ENCODE peak calls at places on chromosomes 11 and 22, in eight cellular contexts. E is tibial nerve; Q is activated CD4-positive, CD25-positive, alpha-beta regulatory T cell treated with anti-CD3 and anti-CD28 coated beads, Interleukin-2, amount 50 U/mL, for 72 hours; N is hepatic stellate cell; X is activated T-helper 1 cell treated with anti-CD3 and anti-CD28 coated beads, Interleukin-2, amount 50 U/mL, for 16 hours; P is activated T-cell treated with anti-CD3 and anti-CD28 coated beads for 1 hour; M is psoas muscle; S is nephron progenitor cell. A is an unnamed sample.

GRCh38 chr11:111561801-111562325 is 21.3 kb downstream of the LAYN start:
- DNase-seq in S (no peak), N (peak), P (no peak), X (no peak), M (no peak), Q (no peak), E (no peak), A (no peak)

GRCh38 chr11:65928667-65929066 is 9.4 kb downstream of the DRAP1 start:
- DNase-seq in N (no peak), P (no peak), M (no peak), X (no peak), Q (no peak), E (no peak), S (no peak), A (no peak)

GRCh38 chr11:1120532-1121342 is 37.0 kb upstream of the MUC5AC start:
- DNase-seq in M (peak), Q (no peak), S (no peak), N (no peak), E (no peak), P (no peak), X (no peak), A (no peak)

GRCh38 chr11:69427337-69427736 is 54.1 kb upstream of the LINC01488 start:
- DNase-seq in Q (no peak), M (no peak), N (no peak), S (peak), P (no peak), X (no peak), E (no peak), A (peak)

GRCh38 chr22:26496456-26496855 is 12.8 kb downstream of the SRRD start:
- DNase-seq in S (no peak), E (no peak), P (no peak), X (no peak), N (no peak), Q (no peak), M (no peak), A (no peak)

GRCh38 chr11:131904756-131905155 is 534.3 kb downstream of the NTM start:
- DNase-seq in P (no peak), E (no peak), M (no peak), N (no peak), Q (no peak), X (no peak), S (no peak), A (peak)

GRCh38 chr22:19495562-19496323 is 16.0 kb downstream of the CDC45 start:
- DNase-seq in E (no peak), X (no peak), P (no peak), Q (no peak), N (no peak), M (no peak), S (no peak), A (no peak)

GRCh38 chr11:86515297-86516094 is 140.8 kb downstream of the CCDC81 start:
- DNase-seq in Q (no peak), X (no peak), P (no peak), M (no peak), S (no peak), E (no peak), N (peak), A (no peak)

GRCh38 chr11:94023856-94024255 is 2.7 kb downstream of the HEPHL1 start:
- DNase-seq in N (no peak), E (no peak), X (no peak), P (no peak), S (no peak), M (no peak), Q (no peak), A (no peak)

GRCh38 chr11:62708423-62709261 is 1.2 kb downstream of the GNG3 start:
- DNase-seq in X (no peak), N (no peak), P (peak), E (no peak), M (no peak), S (no peak), Q (peak), A (no peak)

GRCh38 chr11:2721163-2721935 is 21.6 kb upstream of the KCNQ1OT1 start:
- DNase-seq in S (no peak), Q (no peak), M (no peak), P (no peak), E (no peak), X (no peak), N (no peak), A (peak)

GRCh38 chr22:29128891-29129643 is 56.2 kb downstream of the KREMEN1 start:
- DNase-seq in N (no peak), S (no peak), E (no peak), Q (no peak), P (no peak), X (no peak), M (no peak), A (no peak)

GRCh38 chr11:1759851-1760220 is 3.9 kb downstream of the CTSD start:
- DNase-seq in E (no peak), Q (no peak), N (no peak), S (no peak), P (no peak), M (no peak), X (no peak), A (no peak)

GRCh38 chr11:114061053-114062049 is 1.8 kb downstream of the ZBTB16 start:
- DNase-seq in S (peak), N (no peak), M (peak), E (no peak), P (no peak), X (no peak), Q (no peak), A (peak)

GRCh38 chr11:68145120-68145866 is 24.1 kb upstream of the CHKA start:
- DNase-seq in E (no peak), S (no peak), P (no peak), Q (no peak), M (no peak), N (no peak), X (no peak), A (no peak)

GRCh38 chr11:4095509-4096230 is 1.1 kb downstream of the RRM1 start:
- DNase-seq in X (no peak), E (no peak), Q (no peak), P (no peak), S (no peak), M (no peak), N (no peak), A (no peak)

GRCh38 chr11:27679136-27680015 is 20.9 kb downstream of the BDNF start:
- DNase-seq in Q (no peak), N (no peak), P (no peak), S (no peak), X (no peak), E (no peak), M (no peak), A (no peak)

GRCh38 chr22:33047744-33048143 is 10.4 kb downstream of the SYN3 start:
- DNase-seq in N (no peak), Q (no peak), M (no peak), P (no peak), E (no peak), S (no peak), X (no peak), A (no peak)

GRCh38 chr11:124717786-124718634 is 21.7 kb upstream of the NRGN start:
- DNase-seq in X (no peak), N (peak), P (no peak), M (peak), S (peak), Q (no peak), E (no peak), A (peak)

GRCh38 chr11:75784506-75784905 is 15.9 kb downstream of the DGAT2 start:
- DNase-seq in M (no peak), P (no peak), S (no peak), Q (no peak), N (no peak), E (no peak), X (no peak), A (no peak)

GRCh38 chr11:44795803-44796535 is 69.2 kb downstream of the TSPAN18 start:
- DNase-seq in N (no peak), P (no peak), S (no peak), X (no peak), M (no peak), E (no peak), Q (no peak), A (no peak)

GRCh38 chr11:31805037-31805628 is 6.0 kb downstream of the PAX6 start:
- DNase-seq in M (no peak), P (no peak), Q (no peak), E (no peak), N (no peak), X (no peak), S (peak), A (peak)

GRCh38 chr11:65425971-65426838 is 3.6 kb downstream of the NEAT1 start:
- DNase-seq in X (no peak), N (no peak), P (no peak), M (no peak), E (no peak), Q (peak), S (no peak), A (no peak)

GRCh38 chr11:69009441-69010211 is 3.4 kb downstream of the MRGPRF start:
- DNase-seq in N (no peak), P (no peak), Q (no peak), S (no peak), E (no peak), X (no peak), M (no peak), A (no peak)

GRCh38 chr11:45743556-45744468 is 61.1 kb upstream of the SLC35C1 start:
- DNase-seq in N (no peak), P (no peak), Q (no peak), M (no peak), E (no peak), S (no peak), X (no peak), A (no peak)

GRCh38 chr11:99422581-99423434 is 402.1 kb downstream of the CNTN5 start:
- DNase-seq in S (no peak), E (no peak), X (no peak), Q (no peak), N (no peak), P (no peak), M (no peak), A (no peak)

GRCh38 chr11:10414659-10415058 is 40.4 kb upstream of the AMPD3 start:
- DNase-seq in E (no peak), Q (no peak), S (no peak), P (no peak), M (peak), X (no peak), N (no peak), A (no peak)

GRCh38 chr11:100817620-100818019 is 130.5 kb downstream of the ARHGAP42 start:
- DNase-seq in S (no peak), N (no peak), X (no peak), Q (no peak), E (no peak), M (no peak), P (no peak), A (no peak)

GRCh38 chr11:66744485-66745355 is 15.7 kb upstream of the SPTBN2 start:
- DNase-seq in Q (peak), X (peak), M (peak), P (peak), S (peak), E (peak), N (peak), A (peak)

GRCh38 chr11:72673943-72674828 is at the start of gene PDE2A:
- DNase-seq in M (no peak), N (no peak), X (no peak), Q (no peak), S (no peak), E (no peak), P (no peak), A (peak)

GRCh38 chr11:33652001-33652400 is 48.6 kb downstream of the C11orf91 start:
- DNase-seq in P (no peak), M (no peak), X (no peak), S (no peak), N (peak), Q (no peak), E (no peak), A (no peak)

GRCh38 chr11:34252015-34252414 is 105.8 kb downstream of the ABTB2 start:
- DNase-seq in X (no peak), S (no peak), N (no peak), M (no peak), P (no peak), E (no peak), Q (no peak), A (no peak)

GRCh38 chr11:61864814-61865775 is 26.2 kb downstream of the FADS3 start:
- DNase-seq in E (no peak), M (no peak), P (no peak), Q (no peak), N (no peak), S (no peak), X (no peak), A (no peak)

A was measured in neural progenitor cell.